ENCODE peak calls at places on chromosomes 6 and 20, in seven cellular contexts. F is stomach, T is upper lobe of left lung, Q is transverse colon, O is sigmoid colon, A is spleen, H is prostate gland. D is an unnamed sample. For H3K36me3, the result is how much of the 10 kb centered on the place peaks cover.

GRCh38 chr20:2149507-2149906 is 47.9 kb downstream of the STK35 start:
- DNase-seq in F (no peak), T (no peak), Q (no peak), O (no peak), A (peak), H (no peak), D (no peak)

GRCh38 chr6:160767019-160767646 is 65.1 kb downstream of the PLG start:
- DNase-seq in F (peak), T (peak), Q (peak), O (peak), A (peak), H (peak), D (no peak)

GRCh38 chr6:89073014-89073620 is 7.4 kb upstream of the PNRC1 start:
- DNase-seq in F (no peak), T (no peak), Q (no peak), O (no peak), A (no peak), H (no peak), D (no peak)

GRCh38 chr20:61186771-61187170 is 65.3 kb upstream of the CDH4 start:
- DNase-seq in F (no peak), T (no peak), Q (no peak), O (no peak), A (no peak), H (no peak), D (no peak)

GRCh38 chr6:56869346-56869745 is 85.6 kb upstream of the BEND6 start:
- DNase-seq in F (no peak), T (no peak), Q (no peak), O (no peak), A (no peak), H (no peak), D (no peak)

GRCh38 chr6:912871-913663 is 220.1 kb upstream of the EXOC2 start:
- DNase-seq in F (peak), T (no peak), Q (peak), O (no peak), A (no peak), H (peak), D (peak)

GRCh38 chr20:53805895-53806384 is 212.3 kb upstream of the ZNF217 start:
- DNase-seq in F (no peak), T (no peak), Q (peak), O (no peak), A (no peak), H (no peak), D (no peak)

GRCh38 chr6:35028781-35029180 is 112.4 kb downstream of the TCP11 start:
- DNase-seq in F (no peak), T (no peak), Q (no peak), O (no peak), A (no peak), H (no peak), D (no peak)

GRCh38 chr6:126252154-126252553 is 87.8 kb upstream of the CENPW start:
- DNase-seq in F (no peak), T (no peak), Q (no peak), O (no peak), A (no peak), H (no peak), D (no peak)

GRCh38 chr6:16237242-16237641 is 1.1 kb upstream of the GMPR start:
- DNase-seq in F (no peak), T (no peak), Q (no peak), O (no peak), A (peak), H (no peak), D (no peak)

GRCh38 chr20:1844723-1845523 is 50.3 kb upstream of the SIRPA start:
- DNase-seq in F (peak), T (peak), Q (peak), O (peak), A (peak), H (no peak), D (no peak)

GRCh38 chr6:169445661-169446581 is 192.3 kb upstream of the THBS2 start:
- DNase-seq in F (peak), T (no peak), Q (peak), O (no peak), A (no peak), H (no peak), D (no peak)

GRCh38 chr6:128456510-128457244 is 63.7 kb downstream of the PTPRK start:
- DNase-seq in F (no peak), T (no peak), Q (no peak), O (no peak), A (no peak), H (no peak), D (no peak)

GRCh38 chr6:117270121-117270959 is 5.0 kb downstream of the VGLL2 start:
- DNase-seq in F (no peak), T (no peak), Q (no peak), O (no peak), A (peak), H (no peak), D (no peak)

GRCh38 chr20:36744764-36745191 is 1.1 kb downstream of the NDRG3 start:
- DNase-seq in F (peak), T (peak), Q (no peak), O (no peak), A (no peak), H (peak), D (no peak)

GRCh38 chr6:79733388-79733787 is 102.3 kb downstream of the SH3BGRL2 start:
- DNase-seq in F (no peak), T (no peak), Q (no peak), O (no peak), A (no peak), H (no peak), D (no peak)

GRCh38 chr6:125910518-125910917 is 46.1 kb upstream of the HINT3 start:
- DNase-seq in F (no peak), T (no peak), Q (no peak), O (no peak), A (no peak), H (no peak), D (no peak)

GRCh38 chr6:62285612-62286469 is at the start of gene KHDRBS2:
- DNase-seq in F (peak), T (peak), Q (peak), O (peak), A (peak), H (peak), D (no peak)
- TF ChIP-seq POLR2AphosphoS5 in F (no peak), T (no peak), Q (no peak), O (no peak), A (peak), H (peak), D (no peak)

GRCh38 chr6:134315974-134316391 is 1.9 kb downstream of the SGK1 start:
- DNase-seq in F (no peak), T (no peak), Q (no peak), O (no peak), A (no peak), H (no peak), D (no peak)
- TF ChIP-seq POLR2A in F (no peak), T (no peak), Q (no peak), O (no peak), A (no peak), H (no peak), D (no peak)

GRCh38 chr6:109477184-109477583 is 5.8 kb downstream of the ZBTB24 start:
- DNase-seq in F (no peak), T (no peak), Q (no peak), O (no peak), A (no peak), H (no peak), D (peak)
- H3K36me3 ChIP-seq in F (half or more), T (under half), Q (under half), O (under half), A (half or more), H (under half), D (under half)

DNA sequence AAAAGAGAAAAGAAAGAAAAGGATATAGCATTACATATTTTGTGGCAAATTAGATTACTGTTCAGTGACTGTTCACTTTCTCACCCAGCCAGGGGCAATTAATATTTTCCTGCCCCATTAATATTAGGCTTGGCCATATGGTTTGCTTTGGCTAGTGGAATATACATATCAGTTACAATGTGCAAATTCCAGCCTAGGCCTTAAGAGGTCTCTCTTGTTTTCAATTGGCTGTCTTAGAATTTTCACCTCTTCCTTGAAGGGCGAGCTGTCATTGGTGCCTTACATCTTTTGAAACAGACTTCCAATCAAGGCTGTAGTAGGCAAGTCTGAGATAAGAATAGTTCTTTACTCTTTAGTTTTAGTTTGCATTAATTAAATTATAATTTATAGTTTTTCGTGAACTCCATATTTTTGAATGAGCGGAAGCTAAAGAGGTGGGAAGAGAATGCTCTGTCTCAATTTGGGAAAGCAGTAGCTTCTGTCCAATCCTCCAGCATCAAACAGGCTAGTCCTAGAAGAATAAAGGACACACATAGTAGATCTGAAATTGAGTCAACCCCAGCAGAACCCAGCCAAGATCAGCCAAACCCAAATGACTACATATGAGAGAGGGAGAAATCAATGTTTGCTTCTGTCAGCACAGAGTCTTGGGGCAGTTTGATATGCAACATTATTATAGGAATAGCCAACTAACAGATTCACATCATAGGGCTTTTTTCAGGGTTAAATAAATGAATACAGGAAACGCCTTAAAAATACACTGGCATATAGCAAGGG is 6.3 kb upstream of the CSNK2A1 start:
- DNase-seq in F (no peak), T (no peak), Q (no peak), O (no peak), A (no peak), H (no peak), D (no peak)
- TF ChIP-seq POLR2AphosphoS5 in F (no peak), T (no peak), Q (no peak), O (no peak), A (no peak), H (no peak), D (no peak)

GRCh38 chr20:43590036-43590391 is 723 bp upstream of the IFT52 start:
- DNase-seq in F (no peak), T (peak), Q (peak), O (peak), A (no peak), H (no peak), D (no peak)

GRCh38 chr20:43586641-43587040 is 4.1 kb upstream of the IFT52 start:
- DNase-seq in F (no peak), T (no peak), Q (no peak), O (no peak), A (peak), H (no peak), D (no peak)

GRCh38 chr20:43590392-43591303 is at the start of gene IFT52:
- DNase-seq in F (peak), T (peak), Q (peak), O (peak), A (peak), H (peak), D (peak)
- TF ChIP-seq POLR2A in F (no peak), T (no peak), Q (peak), O (no peak), A (peak), H (peak), D (no peak)

GRCh38 chr6:10300071-10300470 is 114.8 kb downstream of the TFAP2A start:
- DNase-seq in F (no peak), T (no peak), Q (no peak), O (no peak), A (no peak), H (no peak), D (no peak)
- H3K36me3 ChIP-seq in F (under half), T (under half), Q (under half), O (under half), A (under half), H (under half), D (under half)

GRCh38 chr20:31718952-31719643 is 3.6 kb downstream of the BCL2L1 start:
- DNase-seq in F (peak), T (peak), Q (peak), O (no peak), A (no peak), H (peak), D (peak)

GRCh38 chr20:31717478-31717946 is 5.2 kb downstream of the BCL2L1 start:
- DNase-seq in F (no peak), T (no peak), Q (no peak), O (no peak), A (no peak), H (no peak), D (no peak)

GRCh38 chr20:31716818-31717477 is 5.7 kb downstream of the BCL2L1 start:
- DNase-seq in F (no peak), T (no peak), Q (no peak), O (peak), A (peak), H (no peak), D (no peak)

GRCh38 chr20:31715766-31716165 is 6.9 kb downstream of the BCL2L1 start:
- DNase-seq in F (no peak), T (no peak), Q (no peak), O (peak), A (no peak), H (no peak), D (no peak)

GRCh38 chr20:31716351-31716750 is 6.3 kb downstream of the BCL2L1 start:
- DNase-seq in F (no peak), T (no peak), Q (no peak), O (no peak), A (no peak), H (no peak), D (no peak)
- TF ChIP-seq POLR2AphosphoS5 in F (no peak), T (no peak), Q (no peak), O (no peak), A (no peak), H (no peak), D (no peak)

GRCh38 chr20:18133962-18134361 is 3.7 kb upstream of the KAT14 start:
- DNase-seq in F (peak), T (no peak), Q (peak), O (no peak), A (no peak), H (peak), D (no peak)

GRCh38 chr20:18138266-18138582 is 561 bp downstream of the KAT14 start:
- DNase-seq in F (no peak), T (no peak), Q (no peak), O (no peak), A (no peak), H (no peak), D (no peak)

GRCh38 chr20:18139832-18140231 is 2.2 kb downstream of the KAT14 start:
- DNase-seq in F (no peak), T (no peak), Q (no peak), O (no peak), A (no peak), H (no peak), D (no peak)

GRCh38 chr20:18138639-18139583 is 1.2 kb downstream of the KAT14 start:
- DNase-seq in F (no peak), T (no peak), Q (no peak), O (no peak), A (no peak), H (no peak), D (no peak)

GRCh38 chr20:18137412-18138265 is at the start of the genes KAT14 and PET117:
- DNase-seq in F (peak), T (peak), Q (peak), O (peak), A (peak), H (peak), D (no peak)
- TF ChIP-seq POLR2A in F (no peak), T (peak), Q (peak), O (peak), A (no peak), H (peak), D (peak)

DNA sequence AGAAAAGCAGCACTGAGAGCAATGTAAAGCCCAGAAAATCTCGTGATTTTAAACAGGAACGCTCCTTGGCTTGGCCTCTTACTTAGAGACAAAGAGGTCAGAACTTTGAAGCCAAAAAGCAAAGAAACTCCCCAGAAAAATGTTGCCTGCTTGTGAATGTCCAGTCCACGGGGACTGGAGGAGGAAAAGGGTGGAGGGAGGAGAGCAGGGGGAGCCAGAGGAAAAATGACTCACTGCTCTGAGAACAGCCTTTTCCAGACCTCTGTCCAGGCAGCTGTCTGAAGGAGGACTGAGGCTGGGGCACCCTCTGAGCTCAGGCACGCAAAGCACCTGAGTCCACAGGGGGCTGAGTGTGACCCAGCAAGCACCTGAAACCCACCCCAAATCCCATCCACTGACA is 64.7 kb downstream of the TRAM2 start:
- DNase-seq in F (no peak), T (no peak), Q (peak), O (peak), A (no peak), H (no peak), D (no peak)
- H3K36me3 ChIP-seq in F (half or more), T (under half), Q (under half), O (under half), A (half or more), H (under half), D (under half)